ENCODE peak calls at places on chromosomes 16 and 17, in nine cellular contexts. One of them, this sample, is unnamed. For H3K27me3, the result is how much of the 10 kb centered on the place peaks cover.

GRCh38 chr17:17370711-17371110 is 67.5 kb downstream of the NT5M start:
- DNase-seq in CD4-positive, CD25-positive, alpha-beta regulatory T cell: no peak
- DNase-seq in uterus: no peak
- DNase-seq in left ventricle myocardium inferior: no peak
- DNase-seq in thoracic aorta: no peak
- DNase-seq in pancreas: no peak
- DNase-seq in stomach: no peak
- DNase-seq in cardiac muscle cell: no peak
- DNase-seq in Panc1: no peak
- DNase-seq in this sample: no peak

GRCh38 chr17:20613905-20614304 is 34.4 kb downstream of the CDRT15L2 start:
- DNase-seq in left ventricle myocardium inferior: no peak
- DNase-seq in pancreas: no peak
- DNase-seq in CD4-positive, CD25-positive, alpha-beta regulatory T cell: no peak
- DNase-seq in Panc1: no peak
- DNase-seq in uterus: no peak
- DNase-seq in thoracic aorta: no peak
- DNase-seq in cardiac muscle cell: no peak
- DNase-seq in stomach: no peak
- DNase-seq in this sample: no peak

GRCh38 chr16:9050102-9050830 is 41.2 kb upstream of the HAPSTR1 start:
- DNase-seq in left ventricle myocardium inferior: no peak
- DNase-seq in uterus: no peak
- DNase-seq in stomach: no peak
- DNase-seq in cardiac muscle cell: peak
- DNase-seq in pancreas: no peak
- DNase-seq in CD4-positive, CD25-positive, alpha-beta regulatory T cell: no peak
- DNase-seq in Panc1: no peak
- DNase-seq in thoracic aorta: no peak
- DNase-seq in this sample: no peak

GRCh38 chr16:89268987-89269735 is 51.7 kb downstream of the ZNF778 start:
- DNase-seq in pancreas: no peak
- DNase-seq in stomach: no peak
- DNase-seq in uterus: no peak
- DNase-seq in CD4-positive, CD25-positive, alpha-beta regulatory T cell: no peak
- DNase-seq in Panc1: no peak
- DNase-seq in thoracic aorta: no peak
- DNase-seq in cardiac muscle cell: peak
- DNase-seq in left ventricle myocardium inferior: no peak
- DNase-seq in this sample: no peak

GRCh38 chr17:16922386-16923096 is 49.4 kb downstream of the TNFRSF13B start:
- DNase-seq in left ventricle myocardium inferior: no peak
- DNase-seq in cardiac muscle cell: no peak
- DNase-seq in pancreas: no peak
- DNase-seq in thoracic aorta: no peak
- DNase-seq in Panc1: no peak
- DNase-seq in uterus: no peak
- DNase-seq in stomach: no peak
- DNase-seq in CD4-positive, CD25-positive, alpha-beta regulatory T cell: no peak
- DNase-seq in this sample: no peak

GRCh38 chr16:86222541-86222940 is 287.8 kb upstream of the FOXF1 start:
- DNase-seq in left ventricle myocardium inferior: no peak
- DNase-seq in cardiac muscle cell: peak
- DNase-seq in Panc1: no peak
- DNase-seq in pancreas: no peak
- DNase-seq in thoracic aorta: no peak
- DNase-seq in CD4-positive, CD25-positive, alpha-beta regulatory T cell: no peak
- DNase-seq in stomach: peak
- DNase-seq in uterus: no peak
- DNase-seq in this sample: no peak

GRCh38 chr16:84513111-84514065 is 8.9 kb upstream of the MEAK7 start:
- DNase-seq in CD4-positive, CD25-positive, alpha-beta regulatory T cell: no peak
- DNase-seq in pancreas: no peak
- DNase-seq in stomach: no peak
- DNase-seq in cardiac muscle cell: peak
- DNase-seq in Panc1: no peak
- DNase-seq in left ventricle myocardium inferior: no peak
- DNase-seq in thoracic aorta: no peak
- DNase-seq in uterus: no peak
- DNase-seq in this sample: no peak

GRCh38 chr16:46658925-46659324 is 30.1 kb downstream of the VPS35 start:
- DNase-seq in thoracic aorta: no peak
- DNase-seq in cardiac muscle cell: no peak
- DNase-seq in CD4-positive, CD25-positive, alpha-beta regulatory T cell: no peak
- DNase-seq in uterus: no peak
- DNase-seq in stomach: no peak
- DNase-seq in Panc1: no peak
- DNase-seq in left ventricle myocardium inferior: no peak
- DNase-seq in pancreas: peak
- DNase-seq in this sample: no peak

GRCh38 chr17:80772906-80773242 is 218.8 kb upstream of the CHMP6 start:
- DNase-seq in left ventricle myocardium inferior: no peak
- DNase-seq in uterus: no peak
- DNase-seq in stomach: no peak
- DNase-seq in CD4-positive, CD25-positive, alpha-beta regulatory T cell: no peak
- DNase-seq in Panc1: no peak
- DNase-seq in cardiac muscle cell: no peak
- DNase-seq in pancreas: no peak
- DNase-seq in thoracic aorta: no peak
- DNase-seq in this sample: no peak

GRCh38 chr17:59399914-59400313 is 68.5 kb downstream of the YPEL2 start:
- DNase-seq in uterus: no peak
- DNase-seq in thoracic aorta: no peak
- DNase-seq in left ventricle myocardium inferior: no peak
- DNase-seq in Panc1: no peak
- DNase-seq in cardiac muscle cell: no peak
- DNase-seq in stomach: no peak
- DNase-seq in CD4-positive, CD25-positive, alpha-beta regulatory T cell: no peak
- DNase-seq in pancreas: no peak
- DNase-seq in this sample: no peak

GRCh38 chr16:2969545-2970521 is 685 bp downstream of the PAQR4 start:
- DNase-seq in pancreas: peak
- DNase-seq in cardiac muscle cell: peak
- DNase-seq in stomach: peak
- DNase-seq in Panc1: no peak
- DNase-seq in left ventricle myocardium inferior: peak
- DNase-seq in thoracic aorta: no peak
- DNase-seq in CD4-positive, CD25-positive, alpha-beta regulatory T cell: peak
- DNase-seq in uterus: no peak
- DNase-seq in this sample: peak

GRCh38 chr17:2222901-2223616 is 80.5 kb downstream of the SMG6 start:
- DNase-seq in left ventricle myocardium inferior: peak
- DNase-seq in thoracic aorta: no peak
- DNase-seq in cardiac muscle cell: peak
- DNase-seq in pancreas: peak
- DNase-seq in stomach: peak
- DNase-seq in CD4-positive, CD25-positive, alpha-beta regulatory T cell: no peak
- DNase-seq in uterus: peak
- DNase-seq in Panc1: no peak
- DNase-seq in this sample: no peak

GRCh38 chr16:67015317-67015731 is 13.6 kb upstream of the CBFB start:
- DNase-seq in cardiac muscle cell: no peak
- DNase-seq in pancreas: no peak
- DNase-seq in stomach: no peak
- DNase-seq in left ventricle myocardium inferior: no peak
- DNase-seq in uterus: peak
- DNase-seq in CD4-positive, CD25-positive, alpha-beta regulatory T cell: no peak
- DNase-seq in thoracic aorta: no peak
- DNase-seq in Panc1: no peak
- DNase-seq in this sample: no peak

GRCh38 chr16:67013823-67014640 is 14.9 kb upstream of the CBFB start:
- DNase-seq in left ventricle myocardium inferior: peak
- DNase-seq in uterus: peak
- DNase-seq in stomach: peak
- DNase-seq in Panc1: no peak
- DNase-seq in CD4-positive, CD25-positive, alpha-beta regulatory T cell: peak
- DNase-seq in cardiac muscle cell: peak
- DNase-seq in pancreas: peak
- DNase-seq in thoracic aorta: no peak
- DNase-seq in this sample: peak

GRCh38 chr16:67016143-67016542 is 12.8 kb upstream of the CBFB start:
- DNase-seq in cardiac muscle cell: no peak
- DNase-seq in pancreas: no peak
- DNase-seq in Panc1: no peak
- DNase-seq in stomach: no peak
- DNase-seq in uterus: peak
- DNase-seq in CD4-positive, CD25-positive, alpha-beta regulatory T cell: no peak
- DNase-seq in thoracic aorta: no peak
- DNase-seq in left ventricle myocardium inferior: no peak
- DNase-seq in this sample: no peak

GRCh38 chr16:67013238-67013822 is 15.6 kb upstream of the CBFB start:
- DNase-seq in left ventricle myocardium inferior: no peak
- DNase-seq in uterus: no peak
- DNase-seq in pancreas: no peak
- DNase-seq in thoracic aorta: no peak
- DNase-seq in CD4-positive, CD25-positive, alpha-beta regulatory T cell: no peak
- DNase-seq in cardiac muscle cell: no peak
- DNase-seq in stomach: no peak
- DNase-seq in Panc1: no peak
- DNase-seq in this sample: no peak

GRCh38 chr16:67014641-67015315 is 14.2 kb upstream of the CBFB start:
- DNase-seq in Panc1: no peak
- DNase-seq in left ventricle myocardium inferior: no peak
- DNase-seq in CD4-positive, CD25-positive, alpha-beta regulatory T cell: no peak
- DNase-seq in cardiac muscle cell: no peak
- DNase-seq in uterus: peak
- DNase-seq in thoracic aorta: no peak
- DNase-seq in stomach: no peak
- DNase-seq in pancreas: no peak
- DNase-seq in this sample: no peak
- H3K4me3 ChIP-seq in Panc1: no peak
- H3K4me3 ChIP-seq in left ventricle myocardium inferior: peak
- H3K4me3 ChIP-seq in CD4-positive, CD25-positive, alpha-beta regulatory T cell: no peak
- H3K4me3 ChIP-seq in cardiac muscle cell: no peak
- H3K4me3 ChIP-seq in uterus: no peak
- H3K4me3 ChIP-seq in thoracic aorta: peak
- H3K4me3 ChIP-seq in stomach: peak
- H3K4me3 ChIP-seq in pancreas: no peak
- H3K4me3 ChIP-seq in this sample: no peak

GRCh38 chr17:44956076-44956475 is 8.5 kb upstream of the KIF18B start:
- DNase-seq in pancreas: no peak
- DNase-seq in Panc1: no peak
- DNase-seq in left ventricle myocardium inferior: no peak
- DNase-seq in thoracic aorta: no peak
- DNase-seq in cardiac muscle cell: no peak
- DNase-seq in stomach: no peak
- DNase-seq in CD4-positive, CD25-positive, alpha-beta regulatory T cell: no peak
- DNase-seq in uterus: no peak
- DNase-seq in this sample: no peak

GRCh38 chr17:44956998-44957981 is 9.7 kb upstream of the KIF18B start:
- DNase-seq in pancreas: no peak
- DNase-seq in stomach: no peak
- DNase-seq in Panc1: no peak
- DNase-seq in cardiac muscle cell: no peak
- DNase-seq in left ventricle myocardium inferior: no peak
- DNase-seq in CD4-positive, CD25-positive, alpha-beta regulatory T cell: no peak
- DNase-seq in thoracic aorta: no peak
- DNase-seq in uterus: no peak
- DNase-seq in this sample: no peak

GRCh38 chr17:44961921-44962350 is 6.2 kb downstream of the C1QL1 start:
- DNase-seq in stomach: no peak
- DNase-seq in left ventricle myocardium inferior: no peak
- DNase-seq in thoracic aorta: no peak
- DNase-seq in cardiac muscle cell: peak
- DNase-seq in uterus: no peak
- DNase-seq in CD4-positive, CD25-positive, alpha-beta regulatory T cell: no peak
- DNase-seq in pancreas: no peak
- DNase-seq in Panc1: no peak
- DNase-seq in this sample: no peak

GRCh38 chr17:44959821-44960523 is 8.1 kb downstream of the C1QL1 start:
- DNase-seq in CD4-positive, CD25-positive, alpha-beta regulatory T cell: no peak
- DNase-seq in cardiac muscle cell: no peak
- DNase-seq in thoracic aorta: no peak
- DNase-seq in Panc1: no peak
- DNase-seq in left ventricle myocardium inferior: no peak
- DNase-seq in pancreas: no peak
- DNase-seq in uterus: peak
- DNase-seq in stomach: no peak
- DNase-seq in this sample: no peak

DNA sequence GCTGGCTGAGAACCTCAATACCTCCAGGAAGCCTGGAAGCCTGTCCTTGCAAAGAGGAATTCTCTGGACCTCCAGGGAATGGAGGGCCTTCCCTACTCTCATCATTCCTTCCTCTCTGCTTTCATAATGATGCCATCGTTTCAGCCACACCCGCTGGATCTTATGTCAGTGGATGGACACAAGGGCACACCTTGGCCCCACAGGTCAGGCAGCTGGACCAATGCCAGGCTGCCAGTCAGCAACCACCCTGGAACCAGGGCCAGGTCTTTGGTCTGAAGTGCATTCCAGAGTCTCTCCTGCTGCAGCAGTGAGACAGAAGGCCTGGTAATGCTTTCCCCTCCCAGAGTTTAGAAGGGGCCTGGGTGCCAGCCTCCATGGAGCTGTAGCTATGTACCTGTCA is 7.4 kb downstream of the C1QL1 start:
- DNase-seq in left ventricle myocardium inferior: no peak
- DNase-seq in pancreas: no peak
- DNase-seq in Panc1: no peak
- DNase-seq in CD4-positive, CD25-positive, alpha-beta regulatory T cell: no peak
- DNase-seq in cardiac muscle cell: no peak
- DNase-seq in uterus: no peak
- DNase-seq in stomach: no peak
- DNase-seq in thoracic aorta: no peak
- DNase-seq in this sample: no peak
- H3K27me3 ChIP-seq in left ventricle myocardium inferior: half or more
- H3K27me3 ChIP-seq in pancreas: under half
- H3K27me3 ChIP-seq in Panc1: under half
- H3K27me3 ChIP-seq in CD4-positive, CD25-positive, alpha-beta regulatory T cell: under half
- H3K27me3 ChIP-seq in cardiac muscle cell: under half
- H3K27me3 ChIP-seq in uterus: under half
- H3K27me3 ChIP-seq in stomach: under half
- H3K27me3 ChIP-seq in thoracic aorta: under half
- H3K27me3 ChIP-seq in this sample: under half

GRCh38 chr17:39653662-39654331 is 11.4 kb upstream of the TCAP start:
- DNase-seq in Panc1: no peak
- DNase-seq in pancreas: peak
- DNase-seq in thoracic aorta: no peak
- DNase-seq in CD4-positive, CD25-positive, alpha-beta regulatory T cell: peak
- DNase-seq in stomach: peak
- DNase-seq in uterus: no peak
- DNase-seq in cardiac muscle cell: peak
- DNase-seq in left ventricle myocardium inferior: peak
- DNase-seq in this sample: peak
- H3K4me3 ChIP-seq in Panc1: no peak
- H3K4me3 ChIP-seq in pancreas: no peak
- H3K4me3 ChIP-seq in thoracic aorta: no peak
- H3K4me3 ChIP-seq in CD4-positive, CD25-positive, alpha-beta regulatory T cell: no peak
- H3K4me3 ChIP-seq in stomach: no peak
- H3K4me3 ChIP-seq in uterus: no peak
- H3K4me3 ChIP-seq in cardiac muscle cell: no peak
- H3K4me3 ChIP-seq in left ventricle myocardium inferior: no peak
- H3K4me3 ChIP-seq in this sample: no peak

DNA sequence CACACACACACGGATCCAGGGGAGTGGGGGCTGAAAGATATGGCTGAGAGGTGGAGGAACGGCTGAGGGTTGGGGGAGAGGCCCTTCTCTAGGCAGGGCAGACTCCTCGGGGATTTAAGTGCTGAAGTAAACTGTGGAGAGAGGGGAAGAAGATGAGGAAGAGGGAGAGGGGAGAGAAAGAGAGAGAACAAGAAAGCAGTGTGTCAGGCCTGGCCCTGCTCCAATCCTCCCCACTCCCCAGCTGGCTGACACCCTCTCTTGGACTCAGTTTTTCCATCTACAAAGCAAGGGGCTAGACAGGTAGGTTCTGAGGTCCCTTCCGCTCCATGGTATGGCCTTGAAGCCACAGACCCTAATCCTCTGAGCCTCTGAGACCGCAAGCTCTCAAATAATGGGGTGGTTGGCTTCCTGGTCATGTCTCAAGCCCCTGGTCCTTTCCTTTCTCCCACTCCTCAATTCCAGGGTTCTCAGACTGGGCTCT is 2.0 kb downstream of the VAMP2 start:
- DNase-seq in Panc1: no peak
- DNase-seq in left ventricle myocardium inferior: no peak
- DNase-seq in thoracic aorta: no peak
- DNase-seq in uterus: no peak
- DNase-seq in CD4-positive, CD25-positive, alpha-beta regulatory T cell: no peak
- DNase-seq in cardiac muscle cell: no peak
- DNase-seq in pancreas: no peak
- DNase-seq in stomach: no peak
- DNase-seq in this sample: no peak
- H3K27me3 ChIP-seq in Panc1: under half
- H3K27me3 ChIP-seq in left ventricle myocardium inferior: under half
- H3K27me3 ChIP-seq in thoracic aorta: under half
- H3K27me3 ChIP-seq in uterus: under half
- H3K27me3 ChIP-seq in CD4-positive, CD25-positive, alpha-beta regulatory T cell: under half
- H3K27me3 ChIP-seq in cardiac muscle cell: under half
- H3K27me3 ChIP-seq in pancreas: under half
- H3K27me3 ChIP-seq in stomach: under half
- H3K27me3 ChIP-seq in this sample: under half